ENCODE peak calls at places on chromosomes 11 and 22, in nine cellular contexts. X is tibial nerve; C is tibial artery; G is PC-3; B is GM23338; Q is A549; H is mesendoderm; Z is pancreas; D is CD8-positive, alpha-beta memory T cell. U is an unnamed sample. For H3K4me1, the result is how much of the 10 kb centered on the place peaks cover.

GRCh38 chr11:31069447-31070205 is 299.9 kb downstream of the DCDC1 start:
- DNase-seq in D (no peak), G (no peak), X (no peak), H (no peak), Z (no peak), B (no peak), C (no peak), Q (peak), U (no peak)

GRCh38 chr11:44760917-44761545 is 34.3 kb downstream of the TSPAN18 start:
- DNase-seq in H (peak), Z (no peak), C (peak), B (peak), G (peak), X (no peak), Q (peak), D (no peak), U (no peak)

GRCh38 chr22:41968601-41969000 is 642 bp upstream of the SEPTIN3 start:
- DNase-seq in Z (no peak), X (no peak), D (no peak), B (no peak), C (no peak), G (no peak), H (no peak), Q (no peak), U (no peak)

GRCh38 chr22:39504071-39504470 is 2.0 kb downstream of the MIEF1 start:
- DNase-seq in C (no peak), G (no peak), B (no peak), X (no peak), Z (no peak), H (no peak), Q (no peak), D (no peak), U (no peak)

GRCh38 chr11:1548221-1549070 is 23.6 kb downstream of the DUSP8 start:
- DNase-seq in H (peak), Z (peak), Q (peak), B (peak), X (no peak), C (peak), G (peak), D (no peak), U (no peak)

GRCh38 chr11:79013509-79013908 is 427.3 kb downstream of the TENM4 start:
- DNase-seq in G (peak), B (no peak), Z (no peak), C (no peak), X (no peak), H (no peak), Q (peak), D (no peak), U (no peak)

GRCh38 chr11:118878187-118878586 is 5.5 kb upstream of the CXCR5 start:
- DNase-seq in X (no peak), D (peak), H (no peak), B (no peak), C (no peak), Z (no peak), G (no peak), Q (no peak), U (no peak)

GRCh38 chr22:40210814-40211213 is 33.1 kb downstream of the TNRC6B start:
- DNase-seq in C (no peak), X (no peak), Q (no peak), Z (no peak), G (no peak), D (no peak), B (no peak), H (no peak), U (no peak)

GRCh38 chr11:133950874-133951483 is 5.8 kb downstream of the IGSF9B start:
- DNase-seq in Z (peak), D (no peak), C (peak), X (no peak), G (no peak), Q (no peak), B (peak), H (no peak), U (no peak)

GRCh38 chr11:96744697-96745096 is 354.9 kb downstream of the JRKL start:
- DNase-seq in H (no peak), Z (no peak), Q (no peak), C (no peak), D (no peak), X (no peak), G (no peak), B (no peak), U (no peak)

GRCh38 chr22:39471421-39472141 is 14.8 kb downstream of the MGAT3 start:
- DNase-seq in C (no peak), Q (no peak), D (peak), G (no peak), X (no peak), Z (no peak), B (no peak), H (peak), U (no peak)

GRCh38 chr11:1360181-1360834 is 29.4 kb upstream of the BRSK2 start:
- DNase-seq in Z (no peak), D (no peak), Q (no peak), C (no peak), G (no peak), X (no peak), H (no peak), B (no peak), U (no peak)

GRCh38 chr11:13216019-13217006 is 61.3 kb upstream of the BMAL1 start:
- DNase-seq in G (peak), B (peak), H (peak), Z (no peak), X (no peak), C (no peak), Q (peak), D (no peak), U (no peak)

GRCh38 chr22:50487290-50488005 is 789 bp downstream of the MIOX start:
- DNase-seq in B (no peak), D (no peak), X (no peak), Z (peak), H (no peak), Q (no peak), C (no peak), G (no peak), U (no peak)
- H3K4me1 ChIP-seq in B (under half), D (under half), X (under half), Z (under half), H (under half), Q (under half), C (under half), G (under half), U (under half)

DNA sequence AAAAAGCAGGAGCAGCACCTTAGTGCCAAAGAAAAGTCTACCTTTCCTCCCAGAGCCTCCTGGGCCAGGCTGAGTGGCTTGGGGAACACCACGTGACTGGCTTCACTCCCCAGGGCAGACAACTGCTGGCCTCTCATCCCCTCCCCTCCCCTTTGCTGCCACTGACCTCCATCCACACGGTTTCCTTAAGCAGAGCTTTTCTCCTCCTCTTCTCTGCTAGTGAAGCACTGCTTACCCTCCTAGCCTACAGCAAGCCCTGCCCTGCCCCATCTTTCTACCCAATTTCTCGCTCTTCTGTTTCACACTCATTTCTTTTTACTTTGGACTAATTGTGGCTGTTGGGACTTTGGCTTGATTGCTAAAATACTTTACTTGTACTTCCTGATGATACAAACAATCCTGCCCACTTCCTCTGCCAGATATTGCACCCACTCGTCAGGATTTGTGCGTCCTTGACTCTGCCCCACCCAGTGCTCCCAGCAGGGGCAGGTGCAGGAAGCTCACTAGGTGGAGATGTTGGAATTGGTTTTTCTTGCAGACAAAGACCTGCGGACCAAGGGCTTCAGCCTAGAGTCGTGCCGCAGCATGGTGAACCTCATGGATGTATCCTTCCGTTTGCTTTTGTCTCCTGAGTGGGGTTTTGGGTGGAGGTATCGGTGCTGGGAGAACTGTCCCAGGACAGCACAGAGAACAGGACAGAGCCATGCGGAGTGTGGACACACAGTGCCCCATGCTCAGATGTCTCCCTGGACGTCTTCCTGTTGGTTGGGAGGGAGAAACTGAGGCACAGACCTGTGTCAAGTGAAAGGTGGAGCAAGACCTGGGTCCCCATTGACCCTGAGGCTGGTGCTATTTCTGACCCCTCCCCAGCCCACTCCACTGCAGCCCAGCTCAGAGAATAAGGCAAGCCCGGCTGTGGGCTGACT is 27.3 kb downstream of the CAPN1 start:
- DNase-seq in Z (no peak), Q (no peak), H (no peak), B (no peak), D (no peak), X (no peak), C (no peak), G (no peak), U (no peak)
- H3K27ac ChIP-seq in Z (no peak), Q (no peak), H (no peak), B (no peak), D (no peak), X (no peak), C (no peak), G (no peak), U (no peak)

GRCh38 chr22:17774928-17775675 is 833 bp upstream of the BID start:
- DNase-seq in H (no peak), X (no peak), G (no peak), C (no peak), Z (no peak), Q (no peak), D (no peak), B (no peak), U (no peak)
- H3K4me3 ChIP-seq in H (no peak), X (no peak), G (peak), C (no peak), Z (peak), Q (peak), D (peak), B (peak), U (no peak)

DNA sequence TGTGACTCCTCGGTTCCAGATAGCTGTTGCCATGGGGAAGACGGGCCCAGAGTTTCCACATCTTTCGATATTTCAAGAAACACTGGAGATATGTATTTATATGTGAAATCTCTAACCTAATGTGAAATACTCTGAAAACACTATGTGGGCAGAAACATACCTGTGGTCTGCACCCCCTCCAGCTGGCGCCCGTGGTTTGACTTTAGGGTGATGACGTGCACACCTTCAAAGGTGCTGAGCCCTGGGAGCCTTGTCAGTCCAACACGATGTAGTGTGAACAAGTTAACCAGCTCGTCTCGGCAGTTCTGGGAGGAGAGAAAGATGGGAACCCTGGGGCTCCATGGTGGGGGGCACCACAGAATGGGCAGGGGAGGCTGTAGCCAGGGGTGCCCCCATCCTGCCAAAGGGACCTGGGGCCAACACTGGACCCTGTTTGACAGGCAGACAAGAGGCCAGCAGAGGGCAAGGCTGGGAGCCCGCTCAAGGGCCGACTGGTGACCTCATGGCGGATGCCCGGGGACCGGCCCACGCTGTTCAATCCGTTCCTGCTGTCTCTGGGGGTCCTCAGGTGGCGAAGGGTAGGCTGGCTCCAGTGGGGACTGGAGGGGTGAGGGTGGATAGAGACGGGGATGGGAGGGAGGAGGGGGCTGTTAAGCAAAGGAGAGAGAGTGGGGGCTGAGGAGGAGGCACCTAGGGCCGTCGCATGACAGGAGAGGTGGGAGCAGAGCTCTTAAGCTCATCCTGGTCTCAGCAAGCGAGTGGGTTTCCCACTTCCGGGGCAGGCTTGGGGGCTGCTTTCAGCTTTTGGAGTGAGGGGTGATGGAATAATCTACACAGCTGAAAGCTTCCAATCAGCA is 43.8 kb downstream of the TRIOBP start:
- DNase-seq in C (no peak), D (peak), Q (no peak), G (no peak), B (no peak), Z (no peak), H (no peak), X (no peak), U (no peak)
- H3K4me1 ChIP-seq in C (under half), D (under half), Q (under half), G (under half), B (under half), Z (under half), H (under half), X (under half), U (under half)

DNA sequence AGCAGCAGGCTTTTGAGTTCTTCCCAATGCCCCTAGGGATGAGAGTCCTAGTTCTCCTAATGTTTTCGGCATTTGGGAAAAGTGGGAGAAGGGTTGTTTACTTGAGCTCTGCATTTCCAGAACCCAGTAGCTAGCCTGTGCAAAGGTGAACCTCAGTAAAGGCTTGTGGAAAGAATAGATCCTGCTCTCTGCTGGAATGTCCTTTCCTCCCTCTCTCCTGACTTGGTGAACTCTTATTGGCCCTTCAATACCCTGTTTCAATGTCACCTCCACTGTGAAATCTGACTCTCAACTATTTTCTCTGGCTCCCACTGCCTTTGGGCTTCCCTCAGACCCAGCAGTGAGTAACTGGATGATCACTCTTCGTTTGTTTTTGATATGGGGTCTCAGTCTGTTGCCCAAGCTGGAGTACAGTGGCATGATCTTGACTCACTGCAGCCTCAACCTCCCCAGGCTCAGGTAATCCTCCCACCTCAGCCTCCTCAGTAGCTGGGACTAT is 2.4 kb upstream of the UVRAG start:
- DNase-seq in B (peak), D (no peak), G (peak), X (no peak), H (peak), Q (no peak), Z (no peak), C (no peak), U (peak)
- H3K27ac ChIP-seq in B (no peak), D (no peak), G (peak), X (no peak), H (no peak), Q (no peak), Z (no peak), C (no peak), U (no peak)

GRCh38 chr11:36196476-36197099 is 92.6 kb downstream of the COMMD9 start:
- DNase-seq in D (no peak), Z (no peak), X (no peak), Q (no peak), G (no peak), C (no peak), H (no peak), B (no peak), U (no peak)
- H3K4me3 ChIP-seq in D (no peak), Z (no peak), X (no peak), Q (no peak), G (no peak), C (no peak), H (no peak), B (no peak), U (no peak)

DNA sequence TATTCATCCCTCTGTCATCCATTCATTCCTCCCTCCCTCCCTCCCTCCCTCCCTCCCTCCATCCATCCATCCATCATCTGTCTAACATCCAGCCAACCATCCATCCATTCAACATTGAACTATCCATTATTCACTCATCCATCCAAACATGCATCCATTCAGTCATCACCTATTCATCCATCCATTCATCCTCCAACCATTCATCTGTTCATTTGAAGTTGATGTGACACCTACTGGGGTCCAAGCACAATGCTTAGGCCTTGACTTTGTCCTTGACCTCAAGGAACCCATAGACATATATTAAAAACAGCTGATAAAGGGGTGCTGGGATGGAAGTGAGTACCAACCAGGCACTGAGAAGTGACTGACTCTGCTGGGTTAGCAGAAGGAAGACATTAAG is 26.6 kb downstream of the BCR start:
- DNase-seq in Q (no peak), X (no peak), D (no peak), B (no peak), H (no peak), G (no peak), C (no peak), Z (no peak), U (no peak)
- H3K4me1 ChIP-seq in Q (under half), X (under half), D (under half), B (under half), H (under half), G (under half), C (under half), Z (under half), U (under half)

DNA sequence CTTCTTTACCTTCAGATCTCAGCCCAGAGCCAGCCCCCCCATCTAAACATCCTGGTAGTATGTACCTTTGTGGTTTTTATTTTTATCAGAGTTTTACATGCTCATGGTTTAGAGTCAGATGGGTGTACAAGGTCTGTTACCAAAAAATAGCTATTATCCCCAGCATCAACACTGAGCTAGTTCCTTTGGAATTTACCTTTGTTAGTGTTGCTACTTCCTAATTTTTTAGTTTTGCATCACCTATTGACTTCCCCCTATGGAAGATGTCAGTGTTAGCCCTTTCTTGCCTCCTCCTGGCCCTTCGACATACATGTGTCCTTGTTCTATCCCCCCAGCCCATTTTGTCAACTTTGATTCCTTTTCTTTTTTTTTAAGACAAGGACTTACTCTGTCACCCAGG is 7.4 kb downstream of the UPB1 start:
- DNase-seq in H (no peak), X (no peak), Q (no peak), Z (no peak), C (no peak), D (no peak), B (no peak), G (no peak), U (no peak)
- H3K27ac ChIP-seq in H (no peak), X (no peak), Q (no peak), Z (no peak), C (no peak), D (no peak), B (no peak), G (no peak), U (no peak)

DNA sequence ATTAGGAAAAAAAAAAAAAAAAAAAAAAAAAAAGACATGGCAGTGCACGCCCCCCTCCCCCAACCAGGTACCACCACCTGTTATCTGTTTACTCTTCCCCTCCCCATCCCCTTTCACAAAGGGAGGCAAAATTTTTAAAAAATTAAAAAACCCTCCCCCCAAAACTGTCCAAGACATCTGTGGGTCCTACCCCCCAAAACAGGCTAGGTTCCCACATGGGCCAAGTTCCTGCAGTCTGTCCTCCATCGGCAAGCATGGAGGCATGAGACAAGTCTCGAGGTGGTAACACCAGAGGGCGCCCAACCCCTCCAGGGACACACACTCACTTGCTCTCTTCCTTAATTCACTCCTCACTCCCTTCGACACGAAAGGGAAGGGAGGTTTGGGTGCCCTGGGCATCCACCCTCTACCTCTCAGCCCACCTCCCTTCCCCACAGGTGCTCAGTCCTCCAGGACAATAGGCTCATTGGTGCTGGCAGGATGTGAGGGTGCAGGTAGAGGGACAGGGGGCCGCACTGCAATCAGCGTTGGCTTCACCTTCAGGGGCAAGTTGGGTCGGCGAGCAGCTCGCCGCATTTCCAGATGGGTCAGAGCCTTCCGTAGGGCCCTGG is 2.2 kb upstream of the TUT1 start:
- DNase-seq in X (peak), G (peak), H (peak), D (peak), C (peak), Z (peak), Q (peak), B (peak), U (no peak)
- H3K4me3 ChIP-seq in X (no peak), G (no peak), H (no peak), D (no peak), C (no peak), Z (no peak), Q (no peak), B (no peak), U (no peak)